ENCODE peak calls at places on chromosomes 16 and 17, in five cellular contexts. M is OCI-LY7, Q is neural progenitor cell, R is MM.1S, Y is PC-3. E is an unnamed sample.

GRCh38 chr16:67375161-67375560 is 18.1 kb downstream of the TPPP3 start:
- DNase-seq in Q (no peak), M (no peak), Y (no peak), R (no peak), E (no peak)

GRCh38 chr16:9901-10665 is 43.3 kb downstream of the POLR3K start:
- DNase-seq in M (no peak), R (no peak), Y (peak), Q (no peak), E (peak)

GRCh38 chr16:56868175-56868574 is 3.2 kb downstream of the SLC12A3 start:
- DNase-seq in M (no peak), R (no peak), Y (no peak), Q (no peak), E (no peak)

GRCh38 chr17:83097831-83098230 is 18.4 kb downstream of the METRNL start:
- DNase-seq in Y (no peak), M (no peak), R (no peak), Q (no peak), E (no peak)

GRCh38 chr16:27169511-27170071 is 33.7 kb upstream of the KDM8 start:
- DNase-seq in M (peak), Y (peak), Q (peak), R (peak), E (peak)

GRCh38 chr17:47199627-47200324 is 9.4 kb upstream of the MYL4 start:
- DNase-seq in Y (no peak), M (peak), Q (no peak), R (peak), E (no peak)

GRCh38 chr17:49003557-49004511 is 6.6 kb downstream of the IGF2BP1 start:
- DNase-seq in Y (no peak), M (no peak), R (no peak), Q (peak), E (peak)

GRCh38 chr17:70622382-70623260 is 453.3 kb downstream of the KCNJ2 start:
- DNase-seq in M (peak), R (no peak), Y (peak), Q (peak), E (peak)

GRCh38 chr17:45425125-45425983 is 7.3 kb downstream of the ARHGAP27 start:
- DNase-seq in Q (peak), Y (peak), M (no peak), R (no peak), E (peak)

GRCh38 chr17:8474826-8475225 is 39.1 kb downstream of the NDEL1 start:
- DNase-seq in Q (no peak), Y (no peak), R (no peak), M (no peak), E (no peak)

GRCh38 chr17:40224707-40225092 is 5.6 kb downstream of the WIPF2 start:
- DNase-seq in Q (no peak), M (no peak), Y (no peak), R (no peak), E (no peak)

GRCh38 chr16:50534556-50534955 is 13.6 kb upstream of the NKD1 start:
- DNase-seq in R (no peak), M (no peak), Q (no peak), Y (no peak), E (no peak)

GRCh38 chr17:49741009-49741691 is 22.8 kb downstream of the FAM117A start:
- DNase-seq in Y (no peak), M (peak), Q (no peak), R (peak), E (no peak)

GRCh38 chr17:81253358-81254131 is 14.4 kb downstream of the NDUFAF8 start:
- DNase-seq in Y (peak), Q (peak), M (peak), R (no peak), E (no peak)

GRCh38 chr16:30439720-30440348 is 5.8 kb downstream of the SEPHS2 start:
- DNase-seq in R (no peak), Q (no peak), M (no peak), Y (no peak), E (no peak)

GRCh38 chr17:43015579-43015978 is 6.6 kb downstream of the VAT1 start:
- DNase-seq in Y (no peak), M (no peak), R (no peak), Q (no peak), E (no peak)

GRCh38 chr16:82452002-82452741 is 174.6 kb upstream of the CDH13 start:
- DNase-seq in M (no peak), Q (no peak), R (no peak), Y (no peak), E (no peak)

GRCh38 chr16:85465328-85466307 is 147.5 kb upstream of the GSE1 start:
- DNase-seq in M (no peak), R (no peak), Y (peak), Q (no peak), E (no peak)

GRCh38 chr17:66885417-66885816 is 50.5 kb downstream of the CACNG5 start:
- DNase-seq in Y (no peak), R (no peak), M (no peak), Q (no peak), E (no peak)

GRCh38 chr16:58333937-58334336 is 39.1 kb upstream of the PRSS54 start:
- DNase-seq in Y (no peak), M (no peak), R (no peak), Q (no peak), E (no peak)

GRCh38 chr17:72614871-72615626 is 477.4 kb downstream of the SLC39A11 start:
- DNase-seq in M (no peak), R (no peak), Q (peak), Y (peak), E (peak)

GRCh38 chr17:8468109-8468508 is 32.4 kb downstream of the NDEL1 start:
- DNase-seq in M (no peak), Y (no peak), Q (no peak), R (no peak), E (no peak)

GRCh38 chr17:47276868-47277267 is 23.2 kb downstream of the ITGB3 start:
- DNase-seq in Q (peak), R (no peak), Y (peak), M (no peak), E (peak)

GRCh38 chr17:73910216-73910615 is 266.0 kb upstream of the SDK2 start:
- DNase-seq in Y (no peak), R (no peak), Q (no peak), M (peak), E (no peak)

GRCh38 chr17:31510273-31511175 is 119.0 kb downstream of the RAB11FIP4 start:
- DNase-seq in Q (no peak), M (no peak), R (no peak), Y (no peak), E (no peak)

GRCh38 chr17:2034157-2034556 is 4.2 kb downstream of the DPH1 start:
- DNase-seq in Q (no peak), M (peak), Y (no peak), R (no peak), E (no peak)

GRCh38 chr17:65785109-65785508 is 223.7 kb upstream of the AXIN2 start:
- DNase-seq in R (no peak), Y (peak), Q (no peak), M (no peak), E (no peak)

GRCh38 chr16:27431773-27432599 is 30.0 kb downstream of the IL21R start:
- DNase-seq in R (no peak), Q (no peak), M (no peak), Y (peak), E (no peak)

GRCh38 chr17:15233022-15233805 is 31.9 kb downstream of the PMP22 start:
- DNase-seq in R (no peak), Q (peak), M (peak), Y (peak), E (peak)

GRCh38 chr17:2253768-2254406 is 49.7 kb downstream of the SMG6 start:
- DNase-seq in M (no peak), R (peak), Y (no peak), Q (no peak), E (no peak)

GRCh38 chr17:81831957-81832607 is 1.0 kb downstream of the MCRIP1 start:
- DNase-seq in Y (no peak), Q (no peak), M (peak), R (no peak), E (no peak)

GRCh38 chr16:5056347-5056746 is 9.4 kb downstream of the C16orf89 start:
- DNase-seq in Q (peak), Y (peak), R (peak), M (peak), E (peak)

GRCh38 chr16:55133654-55134053 is 190.3 kb upstream of the IRX6 start:
- DNase-seq in Q (no peak), M (no peak), R (no peak), Y (no peak), E (peak)
- TF ChIP-seq EZH2phosphoT487 in Q (no peak), M (no peak), R (no peak), Y (no peak), E (no peak)

GRCh38 chr16:24149102-24149501 is 107.0 kb upstream of the CACNG3 start:
- DNase-seq in R (no peak), Y (no peak), Q (no peak), M (no peak), E (no peak)
- H2AFZ ChIP-seq in R (no peak), Y (no peak), Q (no peak), M (no peak), E (no peak)

GRCh38 chr16:65875362-65876199 is 490.9 kb upstream of the CDH5 start:
- DNase-seq in Y (peak), Q (peak), M (no peak), R (no peak), E (no peak)
- TF ChIP-seq EZH2phosphoT487 in Y (no peak), Q (no peak), M (no peak), R (no peak), E (no peak)

GRCh38 chr16:89502319-89502843 is 5.8 kb upstream of the SPG7 start:
- DNase-seq in M (no peak), Y (peak), Q (no peak), R (no peak), E (no peak)
- H2AFZ ChIP-seq in M (no peak), Y (peak), Q (no peak), R (no peak), E (no peak)

GRCh38 chr16:80924372-80924978 is 82.2 kb downstream of the CMC2 start:
- DNase-seq in Q (peak), Y (peak), R (no peak), M (peak), E (peak)
- TF ChIP-seq EZH2phosphoT487 in Q (no peak), Y (no peak), R (no peak), M (no peak), E (no peak)

DNA sequence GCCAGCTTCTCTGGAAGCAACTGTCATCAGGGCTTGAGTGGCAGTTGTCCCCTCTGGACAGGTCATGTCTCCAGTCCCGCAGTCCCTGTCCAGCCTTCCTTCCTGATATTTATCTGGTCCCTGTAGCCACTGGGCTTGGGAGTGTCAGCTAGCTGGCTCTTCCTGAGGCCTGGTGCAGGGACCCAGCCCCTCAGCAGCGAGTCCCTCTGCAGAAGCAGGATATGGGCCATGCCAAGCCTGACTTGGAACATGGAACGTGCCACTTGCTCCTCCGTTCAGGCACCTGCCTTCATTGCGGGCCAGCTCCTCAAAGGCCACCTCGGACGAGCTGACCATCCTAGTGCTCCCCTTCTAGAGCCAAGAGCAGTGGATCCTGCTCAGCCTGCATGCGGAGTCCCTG is 26.3 kb downstream of the DRC3 start:
- DNase-seq in Y (no peak), R (no peak), Q (no peak), M (no peak), E (no peak)
- H2AFZ ChIP-seq in Y (no peak), R (no peak), Q (no peak), M (no peak), E (no peak)

GRCh38 chr17:35843698-35844097 is 25.0 kb downstream of the HEATR9 start:
- DNase-seq in M (no peak), Q (no peak), Y (no peak), R (no peak), E (no peak)
- TF ChIP-seq EZH2phosphoT487 in M (no peak), Q (no peak), Y (no peak), R (no peak), E (no peak)

DNA sequence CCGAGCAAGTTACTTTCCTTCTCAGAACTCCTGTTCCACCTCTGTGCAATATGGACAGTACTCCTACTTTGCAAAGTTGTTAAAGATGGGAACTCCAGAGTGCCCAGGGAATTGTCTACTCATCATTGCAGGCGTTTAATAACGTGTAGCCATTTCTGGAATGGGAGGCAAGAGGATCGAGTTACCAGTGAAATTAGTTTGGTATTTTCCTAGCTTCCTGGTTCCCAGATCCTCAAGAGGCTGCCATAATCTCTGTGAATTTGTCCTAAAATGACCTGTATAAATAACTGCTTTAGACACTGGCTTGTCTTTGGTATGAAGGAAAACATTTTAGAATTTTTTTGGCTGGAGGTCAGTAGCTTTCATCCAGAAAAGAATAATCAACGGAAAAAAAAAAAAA is 27.7 kb downstream of the WWOX start:
- DNase-seq in Q (no peak), M (no peak), R (no peak), Y (no peak), E (no peak)
- H2AFZ ChIP-seq in Q (no peak), M (no peak), R (no peak), Y (no peak), E (no peak)

GRCh38 chr17:67947325-67947813 is 48.9 kb downstream of the C17orf58 start:
- DNase-seq in Y (no peak), Q (no peak), R (no peak), M (no peak), E (no peak)

GRCh38 chr17:67944035-67944434 is 52.2 kb downstream of the C17orf58 start:
- DNase-seq in M (no peak), R (no peak), Y (no peak), Q (no peak), E (no peak)

GRCh38 chr17:67942810-67943209 is 53.5 kb downstream of the C17orf58 start:
- DNase-seq in R (peak), Y (peak), Q (no peak), M (peak), E (peak)
- TF ChIP-seq EZH2phosphoT487 in R (no peak), Y (no peak), Q (no peak), M (no peak), E (no peak)

E was measured in GM23338.